ENCODE peak calls at places on chromosome 4, in ten cellular contexts. H is small intestine; V is B cell; Z is HT1080; L is GM04504; F is stimulated activated CD4-positive, alpha-beta T cell treated with anti-CD3 and anti-CD28 coated beads, Interleukin-12 subunit alpha, Interleukin-12 subunit beta, amount 100 ng/mL, for 48 hours; J is T-helper 17 cell; O is SW480; Q is A549; N is hepatocyte. A is an unnamed sample.

GRCh38 chr4:87559090-87559837 is 30.1 kb upstream of the SPARCL1 start:
- DNase-seq in O (peak), L (no peak), J (no peak), V (no peak), N (no peak), Q (no peak), H (peak), Z (no peak), F (peak), A (no peak)

GRCh38 chr4:6198768-6199343 is 1.5 kb downstream of the JAKMIP1 start:
- DNase-seq in F (peak), O (peak), L (no peak), N (no peak), H (no peak), J (no peak), Z (no peak), Q (peak), V (no peak), A (no peak)

GRCh38 chr4:158316264-158316663 is 106.0 kb downstream of the TMEM144 start:
- DNase-seq in F (no peak), L (no peak), N (no peak), J (no peak), H (no peak), V (no peak), Z (no peak), O (no peak), Q (no peak), A (no peak)

GRCh38 chr4:185142911-185143595 is at the start of gene SLC25A4:
- DNase-seq in Q (peak), Z (peak), F (peak), V (peak), O (peak), N (peak), H (peak), L (peak), J (peak), A (peak)

GRCh38 chr4:137360701-137361213 is 171.5 kb downstream of the PCDH18 start:
- DNase-seq in F (no peak), O (no peak), Z (no peak), Q (no peak), J (no peak), N (no peak), V (no peak), L (no peak), H (no peak), A (no peak)

GRCh38 chr4:51843309-51844156 is 580 bp downstream of the DCUN1D4 start:
- DNase-seq in L (peak), N (peak), F (peak), O (peak), J (peak), Q (peak), Z (no peak), V (peak), H (no peak), A (peak)

GRCh38 chr4:104772849-104773248 is 278.2 kb upstream of the CXXC4 start:
- DNase-seq in Q (no peak), Z (no peak), V (no peak), H (no peak), F (no peak), J (no peak), O (no peak), L (no peak), N (no peak), A (no peak)

GRCh38 chr4:140012688-140013087 is 141.3 kb downstream of the MAML3 start:
- DNase-seq in N (peak), H (peak), L (peak), V (peak), Q (peak), O (peak), J (no peak), Z (peak), F (peak), A (peak)

GRCh38 chr4:187270154-187270553 is 546.5 kb upstream of the FAT1 start:
- DNase-seq in O (no peak), H (no peak), N (no peak), Z (no peak), L (no peak), J (no peak), V (no peak), Q (no peak), F (no peak), A (no peak)

GRCh38 chr4:178814908-178815307 is 1372.7 kb upstream of the AGA start:
- DNase-seq in V (no peak), Q (peak), J (no peak), H (no peak), F (no peak), Z (no peak), O (no peak), N (no peak), L (no peak), A (no peak)

GRCh38 chr4:30182786-30183185 is 537.4 kb upstream of the PCDH7 start:
- DNase-seq in J (no peak), V (no peak), O (no peak), F (no peak), Z (no peak), Q (no peak), N (no peak), L (no peak), H (no peak), A (no peak)

GRCh38 chr4:179797718-179798117 is 2355.5 kb upstream of the AGA start:
- DNase-seq in H (no peak), L (no peak), N (no peak), O (no peak), V (no peak), Z (peak), J (no peak), F (no peak), Q (peak), A (no peak)

GRCh38 chr4:161522031-161522430 is 641.8 kb downstream of the FSTL5 start:
- DNase-seq in Q (no peak), O (no peak), L (no peak), N (no peak), V (no peak), Z (no peak), H (peak), F (no peak), J (no peak), A (no peak)

GRCh38 chr4:186204103-186204559 is 12.8 kb downstream of the CYP4V2 start:
- DNase-seq in F (no peak), Q (no peak), L (no peak), O (peak), J (peak), V (no peak), Z (no peak), H (peak), N (no peak), A (no peak)

GRCh38 chr4:39840027-39840426 is 137.7 kb downstream of the PDS5A start:
- DNase-seq in Q (no peak), N (no peak), J (no peak), Z (no peak), V (no peak), H (no peak), O (no peak), F (no peak), L (no peak), A (no peak)

GRCh38 chr4:30856795-30857564 is 136.8 kb downstream of the PCDH7 start:
- DNase-seq in O (no peak), J (no peak), Z (no peak), N (no peak), Q (no peak), F (no peak), V (no peak), H (no peak), L (no peak), A (no peak)

GRCh38 chr4:156496797-156497196 is 474.8 kb downstream of the PDGFC start:
- DNase-seq in H (no peak), V (no peak), Q (no peak), J (no peak), L (peak), Z (no peak), F (no peak), N (no peak), O (no peak), A (no peak)

GRCh38 chr4:48047421-48047844 is 30.9 kb downstream of the NIPAL1 start:
- DNase-seq in Z (peak), O (no peak), F (peak), H (peak), L (no peak), Q (no peak), J (no peak), V (peak), N (no peak), A (no peak)

GRCh38 chr4:141957416-141957815 is 321.0 kb downstream of the IL15 start:
- DNase-seq in F (no peak), H (no peak), V (no peak), O (no peak), L (peak), N (no peak), Q (no peak), Z (no peak), J (no peak), A (no peak)

GRCh38 chr4:97720869-97721432 is 422.3 kb downstream of the STPG2 start:
- DNase-seq in Z (peak), Q (peak), H (peak), F (no peak), N (peak), J (no peak), O (peak), V (no peak), L (no peak), A (peak)

GRCh38 chr4:32133734-32134133 is 1413.6 kb downstream of the PCDH7 start:
- DNase-seq in Z (no peak), H (no peak), V (no peak), N (no peak), J (no peak), Q (no peak), L (no peak), F (no peak), O (no peak), A (no peak)

GRCh38 chr4:7651461-7651921 is 216.8 kb upstream of the PSAPL1 start:
- DNase-seq in Q (no peak), N (peak), O (no peak), F (no peak), J (no peak), Z (no peak), L (no peak), V (no peak), H (no peak), A (no peak)

GRCh38 chr4:3700736-3701135 is 65.4 kb upstream of the ADRA2C start:
- DNase-seq in L (no peak), Z (no peak), Q (no peak), J (no peak), H (no peak), F (no peak), O (no peak), N (no peak), V (no peak), A (no peak)

GRCh38 chr4:12137556-12137955 is 708.9 kb upstream of the HS3ST1 start:
- DNase-seq in L (no peak), Q (no peak), Z (no peak), O (no peak), J (no peak), N (no peak), V (no peak), F (no peak), H (no peak), A (no peak)

GRCh38 chr4:73620115-73620792 is at the start of gene RASSF6:
- DNase-seq in O (peak), N (peak), L (no peak), V (no peak), Q (peak), J (no peak), H (peak), F (no peak), Z (no peak), A (no peak)

A was measured in RKO.